ENCODE peak calls at places on chromosomes 3 and 15, in ten cellular contexts. P, O, J, E, X, K, H, Z, Y and F are unnamed samples.

GRCh38 chr3:79497447-79498111 is 270.2 kb downstream of the ROBO1 start:
- DNase-seq in P (peak), O (no peak), J (no peak), E (no peak), X (peak), K (no peak), H (no peak), Z (no peak), Y (no peak), F (peak)

GRCh38 chr15:32855942-32856341 is 138.1 kb downstream of the GREM1 start:
- DNase-seq in P (no peak), O (no peak), J (no peak), E (no peak), X (no peak), K (no peak), H (no peak), Z (no peak), Y (peak), F (no peak)

GRCh38 chr3:126149960-126150515 is 30.3 kb downstream of the ALDH1L1 start:
- DNase-seq in P (no peak), O (no peak), J (peak), E (peak), X (no peak), K (peak), H (no peak), Z (no peak), Y (no peak), F (no peak)

GRCh38 chr3:196055683-196056270 is 26.1 kb downstream of the TFRC start:
- DNase-seq in P (no peak), O (peak), J (no peak), E (no peak), X (peak), K (no peak), H (no peak), Z (no peak), Y (no peak), F (no peak)

GRCh38 chr3:99720985-99721632 is 82.7 kb downstream of the COL8A1 start:
- DNase-seq in P (peak), O (no peak), J (no peak), E (no peak), X (no peak), K (no peak), H (no peak), Z (no peak), Y (peak), F (no peak)

GRCh38 chr3:184537885-184538599 is 23.5 kb upstream of the EPHB3 start:
- DNase-seq in P (no peak), O (no peak), J (no peak), E (no peak), X (no peak), K (no peak), H (no peak), Z (no peak), Y (no peak), F (no peak)

GRCh38 chr3:28134792-28135375 is 106.5 kb upstream of the CMC1 start:
- DNase-seq in P (no peak), O (no peak), J (no peak), E (no peak), X (no peak), K (no peak), H (no peak), Z (no peak), Y (no peak), F (no peak)

GRCh38 chr3:53550005-53550620 is 55.7 kb downstream of the CACNA1D start:
- DNase-seq in P (no peak), O (no peak), J (no peak), E (no peak), X (no peak), K (no peak), H (no peak), Z (no peak), Y (no peak), F (no peak)

GRCh38 chr3:139522421-139522820 is 17.1 kb downstream of the RBP1 start:
- DNase-seq in P (no peak), O (no peak), J (no peak), E (no peak), X (no peak), K (no peak), H (no peak), Z (no peak), Y (no peak), F (no peak)